ENCODE peak calls at places on chromosome 19, in four cellular contexts. W, K, J and D are unnamed samples.

GRCh38 chr19:40274585-40275544 is 10.3 kb downstream of the AKT2 start:
- DNase-seq in J (no peak), W (peak), K (no peak), D (no peak)

GRCh38 chr19:1383311-1384084 is at the start of gene NDUFS7:
- DNase-seq in J (peak), K (peak), W (peak), D (peak)

GRCh38 chr19:17775991-17776803 is 18.7 kb upstream of the B3GNT3 start:
- DNase-seq in J (no peak), W (no peak), K (no peak), D (peak)

GRCh38 chr19:55703790-55704215 is 28.8 kb downstream of the EPN1 start:
- DNase-seq in J (no peak), K (no peak), W (peak), D (peak)

GRCh38 chr19:5080809-5081208 is 111.9 kb downstream of the KDM4B start:
- DNase-seq in W (no peak), K (no peak), J (no peak), D (no peak)

GRCh38 chr19:58558623-58559274 is 338 bp upstream of the UBE2M start:
- DNase-seq in K (no peak), J (no peak), W (peak), D (peak)

GRCh38 chr19:9144920-9145319 is 4.7 kb downstream of the ZNF317 start:
- DNase-seq in J (no peak), K (no peak), W (no peak), D (no peak)

GRCh38 chr19:9937001-9937411 is 691 bp upstream of the OLFM2 start:
- DNase-seq in J (no peak), W (no peak), K (no peak), D (no peak)

GRCh38 chr19:48683349-48683748 is 10.5 kb upstream of the NTN5 start:
- DNase-seq in W (peak), K (no peak), J (peak), D (peak)

GRCh38 chr19:19774354-19775033 is 41.6 kb upstream of the ZNF14 start:
- DNase-seq in J (no peak), K (no peak), W (no peak), D (no peak)

GRCh38 chr19:49801966-49802661 is 11.0 kb downstream of the FUZ start:
- DNase-seq in K (peak), J (peak), W (no peak), D (peak)

GRCh38 chr19:679418-680286 is 3.5 kb downstream of the FSTL3 start:
- DNase-seq in K (peak), W (no peak), J (no peak), D (peak)

GRCh38 chr19:38812004-38812840 is 523 bp downstream of the LGALS4 start:
- DNase-seq in K (no peak), W (no peak), J (no peak), D (no peak)

GRCh38 chr19:17473041-17473440 is 2.7 kb downstream of the SLC27A1 start:
- DNase-seq in W (no peak), J (no peak), K (no peak), D (no peak)

GRCh38 chr19:21694171-21694906 is 73.0 kb downstream of the ZNF100 start:
- DNase-seq in J (no peak), K (no peak), W (no peak), D (no peak)

GRCh38 chr19:18008814-18009213 is 844 bp downstream of the ARRDC2 start:
- DNase-seq in K (no peak), W (no peak), J (no peak), D (no peak)

GRCh38 chr19:30856376-30856775 is 484.2 kb downstream of the ZNF536 start:
- DNase-seq in K (no peak), J (no peak), W (no peak), D (no peak)

GRCh38 chr19:39277598-39277997 is 9.4 kb downstream of the IFNL2 start:
- DNase-seq in K (no peak), J (no peak), W (no peak), D (no peak)

GRCh38 chr19:2276429-2276989 is 5.5 kb downstream of the PEAK3 start:
- DNase-seq in J (no peak), W (no peak), K (no peak), D (no peak)

GRCh38 chr19:34224996-34225658 is 29.2 kb upstream of the GARRE1 start:
- DNase-seq in K (no peak), W (no peak), J (no peak), D (no peak)

GRCh38 chr19:36821758-36822157 is 16.4 kb downstream of the ZNF790 start:
- DNase-seq in J (no peak), K (no peak), W (no peak), D (no peak)